ENCODE peak calls at places on chromosomes 4 and X, in eight cellular contexts. S is spleen, A is breast epithelium, W is suprapubic skin, P is HL-60, G is SK-N-SH, F is K562, C is prostate gland. M is an unnamed sample.
A peak's percentile ranks its signal among the peaks of the same experiment; 100 is the strongest.

GRCh38 chr4:71004281-71004851 is 10.9 kb downstream of the DCK start:
- DNase-seq in S (peak; percentile 81), A (no peak), W (no peak), P (no peak), G (no peak), F (no peak), C (no peak), M (peak; percentile 49)

GRCh38 chrX:72368796-72369195 is 63.1 kb upstream of the CITED1 start:
- DNase-seq in S (no peak), A (no peak), W (no peak), P (no peak), G (no peak), F (no peak), C (no peak), M (no peak)

GRCh38 chrX:12548746-12549145 is 242.5 kb upstream of the PRPS2 start:
- DNase-seq in S (no peak), A (no peak), W (no peak), P (peak; percentile 4), G (no peak), F (no peak), C (no peak), M (no peak)

GRCh38 chr4:38452009-38452408 is 212.0 kb upstream of the KLF3 start:
- DNase-seq in S (no peak), A (no peak), W (no peak), P (no peak), G (no peak), F (no peak), C (no peak), M (no peak)

GRCh38 chrX:19174401-19175025 is 52.2 kb upstream of the ADGRG2 start:
- DNase-seq in S (no peak), A (no peak), W (no peak), P (no peak), G (no peak), F (no peak), C (no peak), M (no peak)

GRCh38 chrX:47217121-47217851 is 1.2 kb upstream of the CDK16 start:
- DNase-seq in S (peak; percentile 98), A (peak; percentile 67), W (no peak), P (no peak), G (peak; percentile 49), F (no peak), C (peak; percentile 8), M (no peak)

GRCh38 chrX:75547137-75547536 is 24.3 kb upstream of the ZDHHC15 start:
- DNase-seq in S (no peak), A (no peak), W (no peak), P (no peak), G (no peak), F (no peak), C (no peak), M (no peak)

GRCh38 chrX:123731987-123732678 is 719 bp downstream of the THOC2 start:
- DNase-seq in S (peak; percentile 82), A (peak; percentile 50), W (no peak), P (no peak), G (peak; percentile 44), F (peak; percentile 17), C (no peak), M (peak; percentile 16)

GRCh38 chr4:22515145-22515887 is 550 bp downstream of the ADGRA3 start:
- DNase-seq in S (peak; percentile 81), A (no peak), W (no peak), P (peak; percentile 52), G (peak; percentile 86), F (peak; percentile 17), C (peak; percentile 73), M (peak; percentile 78)

GRCh38 chr4:124177647-124178425 is 534.7 kb downstream of the ANKRD50 start:
- DNase-seq in S (no peak), A (no peak), W (no peak), P (no peak), G (no peak), F (no peak), C (no peak), M (no peak)

GRCh38 chrX:108070891-108071290 is 20.5 kb downstream of the PSMD10 start:
- DNase-seq in S (no peak), A (no peak), W (no peak), P (no peak), G (no peak), F (no peak), C (no peak), M (no peak)

GRCh38 chrX:49829016-49829415 is at the start of gene PAGE4:
- DNase-seq in S (no peak), A (no peak), W (no peak), P (no peak), G (peak; percentile 9), F (peak; percentile 65), C (no peak), M (no peak)

GRCh38 chr4:176034936-176035335 is 30.7 kb upstream of the WDR17 start:
- DNase-seq in S (no peak), A (no peak), W (no peak), P (no peak), G (no peak), F (no peak), C (no peak), M (no peak)

GRCh38 chrX:130216312-130216711 is 44.5 kb downstream of the RAB33A start:
- DNase-seq in S (no peak), A (no peak), W (no peak), P (no peak), G (no peak), F (no peak), C (no peak), M (no peak)

GRCh38 chr4:1381944-1382541 is 24.2 kb downstream of the NKX1-1 start:
- DNase-seq in S (peak; percentile 61), A (peak; percentile 42), W (no peak), P (no peak), G (no peak), F (no peak), C (no peak), M (no peak)

GRCh38 chr4:80419946-80420345 is 84.4 kb downstream of the CFAP299 start:
- DNase-seq in S (no peak), A (no peak), W (no peak), P (no peak), G (no peak), F (no peak), C (no peak), M (no peak)

GRCh38 chr4:158936238-158936637 is 166.6 kb upstream of the RAPGEF2 start:
- DNase-seq in S (no peak), A (no peak), W (no peak), P (peak; percentile 85), G (no peak), F (no peak), C (no peak), M (no peak)

GRCh38 chrX:16993791-16994318 is 47.4 kb downstream of the REPS2 start:
- DNase-seq in S (no peak), A (no peak), W (no peak), P (no peak), G (no peak), F (no peak), C (no peak), M (no peak)

GRCh38 chr4:152530600-152530999 is 5.3 kb downstream of the FBXW7 start:
- DNase-seq in S (no peak), A (no peak), W (no peak), P (no peak), G (no peak), F (no peak), C (no peak), M (no peak)

GRCh38 chr4:39495446-39496208 is 31.6 kb downstream of the UGDH start:
- DNase-seq in S (no peak), A (no peak), W (no peak), P (no peak), G (no peak), F (no peak), C (peak; percentile 6), M (no peak)

GRCh38 chrX:38806875-38807601 is 5.8 kb downstream of the MID1IP1 start:
- DNase-seq in S (no peak), A (no peak), W (no peak), P (peak; percentile 35), G (no peak), F (no peak), C (no peak), M (no peak)
- TF ChIP-seq POLR2AphosphoS5 in S (no peak), A (no peak), W (no peak), P (peak; percentile 26), G (no peak), F (no peak), C (no peak), M (no peak)

GRCh38 chr4:52795533-52795932 is 44.3 kb upstream of the ERVMER34-1 start:
- DNase-seq in S (no peak), A (no peak), W (no peak), P (no peak), G (no peak), F (no peak), C (no peak), M (no peak)

GRCh38 chr4:52799813-52800212 is 48.6 kb upstream of the ERVMER34-1 start:
- DNase-seq in S (no peak), A (no peak), W (no peak), P (no peak), G (no peak), F (no peak), C (no peak), M (no peak)
- TF ChIP-seq CTCF in S (no peak), A (no peak), W (no peak), P (no peak), G (no peak), F (no peak), C (no peak), M (no peak)

GRCh38 chr4:82789377-82789776 is 9.2 kb downstream of the SCD5 start:
- DNase-seq in S (no peak), A (no peak), W (no peak), P (no peak), G (no peak), F (no peak), C (no peak), M (no peak)

GRCh38 chr4:82785248-82786003 is 13.2 kb downstream of the SCD5 start:
- DNase-seq in S (no peak), A (no peak), W (no peak), P (no peak), G (no peak), F (no peak), C (no peak), M (no peak)

GRCh38 chr4:82786794-82787193 is 11.8 kb downstream of the SCD5 start:
- DNase-seq in S (no peak), A (no peak), W (no peak), P (no peak), G (no peak), F (no peak), C (no peak), M (no peak)

GRCh38 chr4:82786004-82786400 is 12.6 kb downstream of the SCD5 start:
- DNase-seq in S (no peak), A (no peak), W (no peak), P (no peak), G (no peak), F (no peak), C (no peak), M (no peak)

DNA sequence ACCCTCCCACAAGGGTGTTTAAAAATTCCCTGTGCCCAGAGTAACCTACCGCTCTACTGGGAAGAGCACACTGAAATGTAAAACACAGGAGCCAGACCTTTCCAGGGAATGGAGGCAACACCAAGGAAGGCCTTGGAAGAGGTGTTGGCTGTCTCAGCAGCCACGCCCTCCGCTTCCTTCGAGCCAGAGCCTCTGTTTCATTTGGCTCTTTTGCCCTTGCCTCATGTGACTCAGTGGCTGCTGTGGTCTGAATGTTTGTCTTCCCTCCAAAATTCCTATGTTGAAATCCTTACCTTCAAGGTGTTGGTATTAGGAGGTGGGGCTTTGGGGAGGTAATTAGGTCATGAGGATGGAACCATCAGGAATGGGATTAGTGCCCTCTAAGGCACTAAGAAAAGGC is 11.3 kb downstream of the SCD5 start:
- DNase-seq in S (no peak), A (no peak), W (no peak), P (no peak), G (no peak), F (no peak), C (no peak), M (no peak)
- H3K27ac ChIP-seq in S (no peak overlapping the region), A (no peak overlapping the region), W (no peak overlapping the region), P (no peak overlapping the region), G (no peak overlapping the region), F (no peak overlapping the region), C (no peak overlapping the region), M (no peak overlapping the region)

GRCh38 chrX:153971632-153972367 is at the start of gene HCFC1:
- DNase-seq in S (peak; percentile 97), A (peak; percentile 87), W (peak; percentile 96), P (peak; percentile 87), G (peak; percentile 90), F (peak; percentile 68), C (peak; percentile 83), M (peak; percentile 95)
- TF ChIP-seq POLR2AphosphoS5 in S (peak; percentile 80), A (peak; percentile 39), W (peak; percentile 47), P (peak; percentile 24), G (peak; percentile 34), F (peak; percentile 33), C (no peak), M (peak; percentile 49)